ENCODE peak calls at places on chromosome 15, in nine cellular contexts. C, Y, V, Z, K, P, R, O and F are unnamed samples. For H3K36me3, the result is how much of the 10 kb centered on the place peaks cover.

GRCh38 chr15:85405467-85405866 is 25.1 kb downstream of the AKAP13 start:
- DNase-seq in C (no peak), Y (no peak), V (no peak), Z (no peak), K (no peak), P (no peak), R (no peak), O (no peak), F (no peak)

GRCh38 chr15:51128701-51129100 is 34.0 kb upstream of the TNFAIP8L3 start:
- DNase-seq in C (no peak), Y (no peak), V (no peak), Z (no peak), K (no peak), P (no peak), R (no peak), O (no peak), F (no peak)

GRCh38 chr15:28875461-28875965 is 10.3 kb upstream of the APBA2 start:
- DNase-seq in C (no peak), Y (no peak), V (no peak), Z (no peak), K (no peak), P (no peak), R (no peak), O (no peak), F (no peak)

GRCh38 chr15:81413851-81414250 is 39.8 kb upstream of the TMC3 start:
- DNase-seq in C (no peak), Y (no peak), V (no peak), Z (no peak), K (no peak), P (no peak), R (no peak), O (no peak), F (no peak)

GRCh38 chr15:50046868-50047267 is 72.2 kb downstream of the ATP8B4 start:
- DNase-seq in C (no peak), Y (no peak), V (no peak), Z (no peak), K (no peak), P (no peak), R (no peak), O (no peak), F (no peak)

GRCh38 chr15:85614059-85614458 is 180.7 kb downstream of the KLHL25 start:
- DNase-seq in C (no peak), Y (no peak), V (no peak), Z (no peak), K (no peak), P (no peak), R (no peak), O (no peak), F (no peak)

GRCh38 chr15:51798281-51798680 is 31.2 kb upstream of the TMOD3 start:
- DNase-seq in C (no peak), Y (no peak), V (no peak), Z (no peak), K (no peak), P (no peak), R (no peak), O (no peak), F (no peak)

GRCh38 chr15:74400313-74400850 is 32.9 kb upstream of the CYP11A1 start:
- DNase-seq in C (peak), Y (no peak), V (no peak), Z (no peak), K (no peak), P (no peak), R (no peak), O (no peak), F (no peak)

GRCh38 chr15:26712350-26712749 is 60.5 kb downstream of the GABRB3 start:
- DNase-seq in C (no peak), Y (no peak), V (no peak), Z (no peak), K (no peak), P (no peak), R (no peak), O (no peak), F (no peak)

GRCh38 chr15:42156266-42156922 is at the start of gene PLA2G4F:
- DNase-seq in C (no peak), Y (no peak), V (no peak), Z (peak), K (no peak), P (peak), R (no peak), O (no peak), F (no peak)

GRCh38 chr15:94287794-94288246 is 56.5 kb downstream of the MCTP2 start:
- DNase-seq in C (peak), Y (no peak), V (peak), Z (no peak), K (no peak), P (peak), R (no peak), O (no peak), F (no peak)

GRCh38 chr15:65547841-65548240 is 17.6 kb downstream of the HACD3 start:
- DNase-seq in C (no peak), Y (no peak), V (no peak), Z (no peak), K (no peak), P (no peak), R (no peak), O (no peak), F (no peak)

GRCh38 chr15:47505712-47506542 is 211.4 kb upstream of the SEMA6D start:
- DNase-seq in C (no peak), Y (no peak), V (no peak), Z (no peak), K (no peak), P (no peak), R (no peak), O (no peak), F (no peak)

GRCh38 chr15:74781673-74782595 is at the start of gene CSK:
- DNase-seq in C (peak), Y (no peak), V (peak), Z (peak), K (peak), P (peak), R (no peak), O (peak), F (peak)

GRCh38 chr15:41934843-41935242 is 37.5 kb downstream of the EHD4 start:
- DNase-seq in C (peak), Y (no peak), V (peak), Z (no peak), K (peak), P (peak), R (peak), O (no peak), F (no peak)

GRCh38 chr15:45714501-45715488 is 80.0 kb downstream of the SQOR start:
- DNase-seq in C (peak), Y (no peak), V (peak), Z (peak), K (peak), P (peak), R (peak), O (peak), F (no peak)

GRCh38 chr15:57821826-57822225 is 115.3 kb downstream of the POLR2M start:
- DNase-seq in C (no peak), Y (no peak), V (no peak), Z (no peak), K (no peak), P (no peak), R (no peak), O (no peak), F (no peak)

GRCh38 chr15:28103831-28104230 is 4.7 kb upstream of the OCA2 start:
- DNase-seq in C (no peak), Y (no peak), V (no peak), Z (no peak), K (peak), P (no peak), R (peak), O (no peak), F (no peak)

GRCh38 chr15:62897634-62898033 is 144.9 kb upstream of the TPM1 start:
- DNase-seq in C (no peak), Y (no peak), V (no peak), Z (no peak), K (no peak), P (no peak), R (no peak), O (no peak), F (no peak)

GRCh38 chr15:29631076-29632070 is 190.9 kb downstream of the TJP1 start:
- DNase-seq in C (no peak), Y (no peak), V (no peak), Z (peak), K (no peak), P (peak), R (no peak), O (no peak), F (no peak)

GRCh38 chr15:28923726-28924280 is 38.0 kb downstream of the APBA2 start:
- DNase-seq in C (no peak), Y (no peak), V (no peak), Z (no peak), K (peak), P (no peak), R (no peak), O (no peak), F (no peak)

GRCh38 chr15:36106640-36107335 is 472.6 kb upstream of the CDIN1 start:
- DNase-seq in C (no peak), Y (no peak), V (no peak), Z (no peak), K (no peak), P (no peak), R (no peak), O (no peak), F (no peak)

GRCh38 chr15:94412979-94413741 is 181.8 kb downstream of the MCTP2 start:
- DNase-seq in C (no peak), Y (no peak), V (no peak), Z (no peak), K (no peak), P (no peak), R (no peak), O (no peak), F (no peak)

GRCh38 chr15:90106522-90107117 is 4.4 kb upstream of the IDH2 start:
- DNase-seq in C (no peak), Y (no peak), V (no peak), Z (peak), K (peak), P (no peak), R (no peak), O (no peak), F (no peak)

GRCh38 chr15:72460393-72460792 is 13.7 kb upstream of the ARIH1 start:
- DNase-seq in C (no peak), Y (no peak), V (no peak), Z (no peak), K (no peak), P (no peak), R (no peak), O (no peak), F (no peak)

GRCh38 chr15:90062023-90062728 is 40.1 kb downstream of the IDH2 start:
- DNase-seq in C (peak), Y (no peak), V (peak), Z (peak), K (no peak), P (peak), R (peak), O (no peak), F (no peak)

GRCh38 chr15:60973637-60974415 is 255.3 kb downstream of the RORA start:
- DNase-seq in C (no peak), Y (no peak), V (no peak), Z (no peak), K (no peak), P (no peak), R (no peak), O (no peak), F (no peak)

GRCh38 chr15:82832601-82833209 is 23.3 kb downstream of the WHAMM start:
- DNase-seq in C (no peak), Y (no peak), V (no peak), Z (no peak), K (no peak), P (no peak), R (no peak), O (no peak), F (no peak)

GRCh38 chr15:90205886-90206285 is 4.8 kb downstream of the SEMA4B start:
- DNase-seq in C (no peak), Y (no peak), V (no peak), Z (peak), K (peak), P (peak), R (peak), O (no peak), F (no peak)

GRCh38 chr15:76196286-76196948 is 114.9 kb downstream of the ETFA start:
- DNase-seq in C (peak), Y (no peak), V (no peak), Z (peak), K (peak), P (no peak), R (peak), O (peak), F (no peak)

GRCh38 chr15:38085931-38086562 is 151.6 kb downstream of the TMCO5A start:
- DNase-seq in C (no peak), Y (no peak), V (no peak), Z (no peak), K (no peak), P (no peak), R (no peak), O (no peak), F (no peak)

GRCh38 chr15:76161153-76162049 is 101.6 kb downstream of the TMEM266 start:
- DNase-seq in C (no peak), Y (no peak), V (no peak), Z (no peak), K (no peak), P (no peak), R (peak), O (no peak), F (no peak)

GRCh38 chr15:29270169-29270955 is 740 bp upstream of the NSMCE3 start:
- DNase-seq in C (peak), Y (no peak), V (peak), Z (no peak), K (no peak), P (no peak), R (no peak), O (no peak), F (no peak)

GRCh38 chr15:42083916-42084315 is 10.4 kb downstream of the PLA2G4D start:
- DNase-seq in C (no peak), Y (no peak), V (no peak), Z (no peak), K (no peak), P (no peak), R (no peak), O (no peak), F (no peak)

GRCh38 chr15:91678003-91678402 is 175.5 kb upstream of the SLCO3A1 start:
- DNase-seq in C (no peak), Y (no peak), V (no peak), Z (no peak), K (no peak), P (no peak), R (no peak), O (no peak), F (no peak)

GRCh38 chr15:91156175-91156726 is 56.2 kb downstream of the SV2B start:
- DNase-seq in C (no peak), Y (no peak), V (no peak), Z (no peak), K (no peak), P (no peak), R (no peak), O (no peak), F (no peak)

GRCh38 chr15:73991260-73991659 is 835 bp downstream of the STOML1 start:
- DNase-seq in C (no peak), Y (peak), V (no peak), Z (peak), K (peak), P (peak), R (peak), O (peak), F (no peak)

GRCh38 chr15:45429974-45430792 is 51.8 kb upstream of the GATM start:
- DNase-seq in C (peak), Y (no peak), V (peak), Z (peak), K (peak), P (peak), R (peak), O (peak), F (no peak)

GRCh38 chr15:29364429-29365078 is 94.9 kb upstream of the NSMCE3 start:
- DNase-seq in C (no peak), Y (no peak), V (no peak), Z (no peak), K (no peak), P (no peak), R (no peak), O (no peak), F (no peak)

GRCh38 chr15:63469984-63470383 is 34.4 kb upstream of the USP3 start:
- DNase-seq in C (no peak), Y (no peak), V (no peak), Z (no peak), K (no peak), P (no peak), R (no peak), O (no peak), F (no peak)

GRCh38 chr15:33569036-33569435 is 258.3 kb downstream of the RYR3 start:
- DNase-seq in C (no peak), Y (no peak), V (no peak), Z (no peak), K (no peak), P (no peak), R (no peak), O (no peak), F (no peak)

GRCh38 chr15:33565099-33565498 is 254.3 kb downstream of the RYR3 start:
- DNase-seq in C (no peak), Y (no peak), V (no peak), Z (no peak), K (no peak), P (no peak), R (no peak), O (no peak), F (no peak)

GRCh38 chr15:33561967-33562366 is 251.2 kb downstream of the RYR3 start:
- DNase-seq in C (no peak), Y (no peak), V (no peak), Z (no peak), K (no peak), P (no peak), R (no peak), O (no peak), F (no peak)

DNA sequence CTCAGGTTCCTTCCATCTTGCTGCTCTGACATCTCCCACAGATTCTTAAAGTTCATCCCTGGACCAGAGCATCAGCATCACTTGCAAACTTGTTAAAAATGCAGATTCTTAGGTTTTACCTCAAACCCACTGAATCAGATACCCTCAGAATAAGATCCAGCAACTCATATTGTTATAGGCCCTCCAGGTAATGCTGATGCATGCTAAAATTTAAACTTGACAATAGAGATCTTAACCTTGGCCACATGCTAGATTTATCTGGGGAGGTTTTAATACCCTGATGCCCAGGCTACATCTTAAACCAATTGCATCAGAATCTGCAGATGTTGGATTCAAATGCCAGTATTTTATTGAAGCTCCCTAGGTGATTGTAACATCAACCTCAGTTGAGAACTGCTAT is 256.9 kb downstream of the RYR3 start:
- DNase-seq in C (no peak), Y (no peak), V (no peak), Z (no peak), K (no peak), P (no peak), R (no peak), O (no peak), F (no peak)
- H3K36me3 ChIP-seq in C (under half), Y (under half), V (under half), Z (under half), K (under half), P (under half), R (under half), O (under half), F (under half)

GRCh38 chr15:70777156-70777926 is 14.0 kb upstream of the UACA start:
- DNase-seq in C (no peak), Y (no peak), V (no peak), Z (no peak), K (no peak), P (no peak), R (no peak), O (no peak), F (no peak)
- H3K27ac ChIP-seq in C (no peak), Y (no peak), V (no peak), Z (no peak), K (no peak), P (no peak), R (no peak), O (peak), F (no peak)

DNA sequence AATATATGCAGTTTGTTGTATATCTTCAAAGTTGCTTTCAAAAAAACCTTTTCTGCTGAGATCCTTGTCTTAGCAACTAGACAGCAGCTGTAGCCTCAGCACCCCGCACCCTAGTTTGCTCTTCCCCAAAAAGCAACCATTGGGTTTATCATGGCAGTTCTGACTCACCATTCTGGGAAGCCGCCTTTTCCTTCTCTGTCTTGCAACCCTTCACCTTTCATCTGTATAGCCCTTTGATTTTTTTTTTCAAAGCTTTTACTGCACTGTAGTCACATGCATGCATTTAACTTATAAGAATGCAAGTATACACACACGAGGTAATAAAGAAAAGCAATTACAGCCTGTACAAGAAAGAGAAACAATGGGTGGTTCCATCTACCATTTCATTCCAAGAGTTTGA is 65.1 kb upstream of the THBS1 start:
- DNase-seq in C (no peak), Y (no peak), V (no peak), Z (no peak), K (no peak), P (no peak), R (no peak), O (no peak), F (no peak)
- TF ChIP-seq CTCF in C (no peak), Y (no peak), V (no peak), Z (no peak), K (no peak), P (no peak), R (no peak), O (no peak), F (no peak)

GRCh38 chr15:43433160-43433559 is 59.8 kb downstream of the TP53BP1 start:
- DNase-seq in C (no peak), Y (no peak), V (no peak), Z (no peak), K (no peak), P (no peak), R (no peak), O (no peak), F (no peak)

GRCh38 chr15:43434436-43434835 is 58.5 kb downstream of the TP53BP1 start:
- DNase-seq in C (peak), Y (no peak), V (no peak), Z (no peak), K (no peak), P (no peak), R (no peak), O (no peak), F (no peak)

GRCh38 chr15:43433661-43434303 is 59.2 kb downstream of the TP53BP1 start:
- DNase-seq in C (no peak), Y (no peak), V (no peak), Z (no peak), K (no peak), P (no peak), R (no peak), O (no peak), F (no peak)

GRCh38 chr15:43439268-43439667 is 53.7 kb downstream of the TP53BP1 start:
- DNase-seq in C (no peak), Y (no peak), V (no peak), Z (no peak), K (no peak), P (no peak), R (no peak), O (no peak), F (no peak)

DNA sequence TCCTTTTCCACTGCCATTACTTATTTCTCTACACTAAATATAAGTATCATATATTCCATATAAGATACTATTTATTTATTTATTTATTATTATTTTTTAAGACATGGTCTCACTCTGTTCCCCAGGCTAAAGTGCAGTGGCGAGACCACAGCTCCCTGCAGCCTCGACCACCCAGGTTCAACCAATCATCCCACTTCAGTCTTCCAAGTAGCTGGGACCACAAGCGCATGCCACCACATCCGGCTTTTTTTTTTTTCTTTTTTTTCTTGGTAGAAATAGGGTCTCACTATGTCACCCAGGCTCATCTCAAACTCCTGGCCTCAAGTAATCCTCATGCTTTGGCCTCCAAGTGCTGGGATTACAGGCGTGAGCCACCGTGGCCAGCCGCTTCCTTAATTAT is 56.6 kb downstream of the TP53BP1 start:
- DNase-seq in C (peak), Y (no peak), V (no peak), Z (no peak), K (no peak), P (no peak), R (no peak), O (no peak), F (no peak)
- H3K36me3 ChIP-seq in C (half or more), Y (under half), V (under half), Z (under half), K (half or more), P (half or more), R (under half), O (under half), F (under half)

GRCh38 chr15:59668571-59668970 is 11.3 kb upstream of the GTF2A2 start:
- DNase-seq in C (no peak), Y (no peak), V (no peak), Z (no peak), K (no peak), P (no peak), R (no peak), O (no peak), F (no peak)
- H3K27ac ChIP-seq in C (no peak), Y (no peak), V (no peak), Z (no peak), K (no peak), P (no peak), R (no peak), O (no peak), F (no peak)